ENCODE peak calls at places on chromosomes 7 and 10, in four cellular contexts. One of them, this sample, is unnamed.

GRCh38 chr7:65750511-65751344 is 122.1 kb upstream of the VKORC1L1 start:
- DNase-seq in RWPE1: peak
- DNase-seq in progenitor cell of endocrine pancreas: peak
- DNase-seq in heart right ventricle: peak
- DNase-seq in this sample: peak

GRCh38 chr7:15853832-15854470 is 167.5 kb upstream of the MEOX2 start:
- DNase-seq in RWPE1: no peak
- DNase-seq in progenitor cell of endocrine pancreas: no peak
- DNase-seq in heart right ventricle: no peak
- DNase-seq in this sample: no peak

GRCh38 chr7:28107960-28108359 is 72.6 kb downstream of the JAZF1 start:
- DNase-seq in RWPE1: peak
- DNase-seq in progenitor cell of endocrine pancreas: no peak
- DNase-seq in heart right ventricle: no peak
- DNase-seq in this sample: no peak

GRCh38 chr10:71780161-71780560 is 6.8 kb upstream of the VSIR start:
- DNase-seq in RWPE1: no peak
- DNase-seq in progenitor cell of endocrine pancreas: no peak
- DNase-seq in heart right ventricle: no peak
- DNase-seq in this sample: no peak

GRCh38 chr10:120969219-120969645 is 118.1 kb downstream of the WDR11 start:
- DNase-seq in RWPE1: no peak
- DNase-seq in progenitor cell of endocrine pancreas: no peak
- DNase-seq in heart right ventricle: no peak
- DNase-seq in this sample: no peak

GRCh38 chr10:64959116-64959515 is 1437.9 kb downstream of the REEP3 start:
- DNase-seq in RWPE1: no peak
- DNase-seq in progenitor cell of endocrine pancreas: no peak
- DNase-seq in heart right ventricle: no peak
- DNase-seq in this sample: no peak

GRCh38 chr10:87594864-87595263 is 64.8 kb upstream of the PAPSS2 start:
- DNase-seq in RWPE1: no peak
- DNase-seq in progenitor cell of endocrine pancreas: no peak
- DNase-seq in heart right ventricle: no peak
- DNase-seq in this sample: peak

GRCh38 chr7:105188201-105188600 is 174.2 kb downstream of the KMT2E start:
- DNase-seq in RWPE1: no peak
- DNase-seq in progenitor cell of endocrine pancreas: no peak
- DNase-seq in heart right ventricle: no peak
- DNase-seq in this sample: no peak

GRCh38 chr10:93992400-93993030 is 1.2 kb upstream of the PLCE1 start:
- DNase-seq in RWPE1: no peak
- DNase-seq in progenitor cell of endocrine pancreas: no peak
- DNase-seq in heart right ventricle: no peak
- DNase-seq in this sample: no peak

GRCh38 chr10:69864321-69864720 is 62.6 kb downstream of the COL13A1 start:
- DNase-seq in RWPE1: peak
- DNase-seq in progenitor cell of endocrine pancreas: no peak
- DNase-seq in heart right ventricle: no peak
- DNase-seq in this sample: no peak

GRCh38 chr10:19937989-19938388 is 121.8 kb downstream of the PLXDC2 start:
- DNase-seq in RWPE1: no peak
- DNase-seq in progenitor cell of endocrine pancreas: no peak
- DNase-seq in heart right ventricle: no peak
- DNase-seq in this sample: no peak

GRCh38 chr10:51895209-51895608 is 195.8 kb upstream of the CSTF2T start:
- DNase-seq in RWPE1: peak
- DNase-seq in progenitor cell of endocrine pancreas: no peak
- DNase-seq in heart right ventricle: peak
- DNase-seq in this sample: peak

GRCh38 chr10:51896849-51897248 is 197.5 kb upstream of the CSTF2T start:
- DNase-seq in RWPE1: no peak
- DNase-seq in progenitor cell of endocrine pancreas: no peak
- DNase-seq in heart right ventricle: no peak
- DNase-seq in this sample: no peak

GRCh38 chr10:51894752-51895151 is 195.4 kb upstream of the CSTF2T start:
- DNase-seq in RWPE1: no peak
- DNase-seq in progenitor cell of endocrine pancreas: no peak
- DNase-seq in heart right ventricle: no peak
- DNase-seq in this sample: no peak

GRCh38 chr10:51892313-51892712 is 192.9 kb upstream of the CSTF2T start:
- DNase-seq in RWPE1: no peak
- DNase-seq in progenitor cell of endocrine pancreas: no peak
- DNase-seq in heart right ventricle: no peak
- DNase-seq in this sample: no peak

GRCh38 chr10:51892965-51893658 is 193.7 kb upstream of the CSTF2T start:
- DNase-seq in RWPE1: no peak
- DNase-seq in progenitor cell of endocrine pancreas: no peak
- DNase-seq in heart right ventricle: no peak
- DNase-seq in this sample: no peak
- TF ChIP-seq CTCF in RWPE1: no peak
- TF ChIP-seq CTCF in progenitor cell of endocrine pancreas: peak
- TF ChIP-seq CTCF in heart right ventricle: no peak
- TF ChIP-seq CTCF in this sample: no peak

GRCh38 chr7:34758111-34758601 is 100.1 kb downstream of the NPSR1 start:
- DNase-seq in RWPE1: no peak
- DNase-seq in progenitor cell of endocrine pancreas: no peak
- DNase-seq in heart right ventricle: no peak
- DNase-seq in this sample: no peak

GRCh38 chr7:34757570-34758110 is 99.6 kb downstream of the NPSR1 start:
- DNase-seq in RWPE1: no peak
- DNase-seq in progenitor cell of endocrine pancreas: no peak
- DNase-seq in heart right ventricle: no peak
- DNase-seq in this sample: no peak

GRCh38 chr7:34761627-34762026 is 103.6 kb downstream of the NPSR1 start:
- DNase-seq in RWPE1: no peak
- DNase-seq in progenitor cell of endocrine pancreas: no peak
- DNase-seq in heart right ventricle: no peak
- DNase-seq in this sample: no peak

GRCh38 chr7:34760271-34760670 is 102.3 kb downstream of the NPSR1 start:
- DNase-seq in RWPE1: no peak
- DNase-seq in progenitor cell of endocrine pancreas: no peak
- DNase-seq in heart right ventricle: no peak
- DNase-seq in this sample: no peak

DNA sequence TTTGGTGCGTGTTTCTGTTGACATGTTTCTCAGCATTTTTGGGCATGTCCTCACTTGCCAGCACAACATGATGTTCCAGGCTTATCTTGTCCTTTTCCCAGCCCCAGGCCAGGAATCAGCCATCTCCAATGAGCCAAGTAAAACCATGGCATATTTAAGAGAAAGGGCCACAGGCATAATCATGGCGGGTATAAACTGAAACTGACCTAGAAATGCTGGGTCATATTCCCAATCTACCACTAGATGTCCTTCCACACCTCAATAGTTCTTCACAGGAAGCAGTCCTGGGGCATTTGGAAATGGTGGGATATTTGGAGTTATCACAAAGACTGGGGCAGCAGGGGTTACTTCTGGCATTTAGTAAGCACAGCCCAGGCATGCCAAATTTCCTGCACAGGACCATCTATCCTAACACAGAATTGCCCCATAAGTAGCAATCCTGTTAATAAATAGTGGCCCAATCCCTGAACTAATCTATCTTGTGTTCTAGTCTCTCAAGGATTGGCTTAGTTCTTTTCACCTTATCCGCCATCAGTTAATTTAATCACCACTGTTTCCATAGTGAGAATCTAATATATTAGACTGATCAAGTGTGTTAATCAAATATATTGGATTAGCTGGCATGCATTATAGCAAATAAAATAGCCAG is 101.6 kb downstream of the NPSR1 start:
- DNase-seq in RWPE1: peak
- DNase-seq in progenitor cell of endocrine pancreas: no peak
- DNase-seq in heart right ventricle: no peak
- DNase-seq in this sample: no peak
- TF ChIP-seq CTCF in RWPE1: peak
- TF ChIP-seq CTCF in progenitor cell of endocrine pancreas: peak
- TF ChIP-seq CTCF in heart right ventricle: peak
- TF ChIP-seq CTCF in this sample: peak

DNA sequence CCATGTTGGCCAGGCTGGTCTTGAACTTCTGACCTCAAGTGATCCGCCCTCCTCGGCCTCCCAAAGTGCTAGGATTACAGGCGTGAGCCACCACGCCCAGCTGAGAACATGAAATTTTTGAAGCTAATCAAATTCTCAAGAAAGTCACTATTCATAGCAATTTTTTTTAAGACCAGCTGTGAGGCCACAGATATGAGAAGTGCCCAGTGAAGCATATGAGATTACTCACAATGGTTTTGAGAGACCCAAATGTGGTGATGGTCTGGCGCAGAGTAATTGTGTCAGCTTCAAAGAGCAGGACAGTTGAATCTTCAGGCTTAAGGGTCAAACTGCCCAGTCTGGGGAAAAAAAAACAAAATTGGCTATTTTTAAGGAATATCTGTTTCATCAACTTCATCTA is 16.2 kb downstream of the NCOA4 start:
- DNase-seq in RWPE1: no peak
- DNase-seq in progenitor cell of endocrine pancreas: no peak
- DNase-seq in heart right ventricle: no peak
- DNase-seq in this sample: no peak
- TF ChIP-seq CTCF in RWPE1: no peak
- TF ChIP-seq CTCF in progenitor cell of endocrine pancreas: no peak
- TF ChIP-seq CTCF in heart right ventricle: no peak
- TF ChIP-seq CTCF in this sample: no peak

GRCh38 chr10:127190427-127190826 is 6.0 kb downstream of the INSYN2A start:
- DNase-seq in RWPE1: no peak
- DNase-seq in progenitor cell of endocrine pancreas: no peak
- DNase-seq in heart right ventricle: no peak
- DNase-seq in this sample: no peak

GRCh38 chr10:127182161-127182560 is 14.2 kb downstream of the INSYN2A start:
- DNase-seq in RWPE1: no peak
- DNase-seq in progenitor cell of endocrine pancreas: no peak
- DNase-seq in heart right ventricle: no peak
- DNase-seq in this sample: no peak

GRCh38 chr10:127186846-127187245 is 9.5 kb downstream of the INSYN2A start:
- DNase-seq in RWPE1: no peak
- DNase-seq in progenitor cell of endocrine pancreas: no peak
- DNase-seq in heart right ventricle: no peak
- DNase-seq in this sample: no peak

GRCh38 chr10:127184582-127184981 is 11.8 kb downstream of the INSYN2A start:
- DNase-seq in RWPE1: no peak
- DNase-seq in progenitor cell of endocrine pancreas: no peak
- DNase-seq in heart right ventricle: no peak
- DNase-seq in this sample: no peak
- TF ChIP-seq CTCF in RWPE1: no peak
- TF ChIP-seq CTCF in progenitor cell of endocrine pancreas: no peak
- TF ChIP-seq CTCF in heart right ventricle: no peak
- TF ChIP-seq CTCF in this sample: no peak

GRCh38 chr7:10325395-10325794 is 648.3 kb upstream of the PHF14 start:
- DNase-seq in RWPE1: no peak
- DNase-seq in progenitor cell of endocrine pancreas: no peak
- DNase-seq in heart right ventricle: no peak
- DNase-seq in this sample: no peak
- TF ChIP-seq CTCF in RWPE1: no peak
- TF ChIP-seq CTCF in progenitor cell of endocrine pancreas: no peak
- TF ChIP-seq CTCF in heart right ventricle: no peak
- TF ChIP-seq CTCF in this sample: no peak

DNA sequence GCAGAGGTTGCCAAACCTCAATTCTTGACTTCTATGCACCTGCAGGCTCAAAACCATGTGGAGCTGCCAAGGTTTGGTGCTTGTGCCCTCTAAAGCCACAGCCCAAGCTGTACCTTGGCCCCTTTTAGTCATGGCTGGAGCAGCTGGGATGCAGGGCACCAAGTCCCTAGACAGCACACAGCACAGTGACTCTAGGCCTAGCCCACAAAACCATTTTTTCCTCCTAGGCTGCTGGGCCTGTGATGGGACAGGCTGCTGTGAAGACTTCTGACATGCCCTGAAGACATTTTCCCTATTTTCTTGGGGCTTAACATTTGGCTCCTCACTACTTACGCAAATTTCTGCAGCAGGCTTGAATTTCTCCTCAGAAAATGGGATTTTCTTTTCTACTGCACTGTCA is 27.8 kb upstream of the LRRN3 start:
- DNase-seq in RWPE1: no peak
- DNase-seq in progenitor cell of endocrine pancreas: no peak
- DNase-seq in heart right ventricle: no peak
- DNase-seq in this sample: no peak
- TF ChIP-seq CTCF in RWPE1: no peak
- TF ChIP-seq CTCF in progenitor cell of endocrine pancreas: no peak
- TF ChIP-seq CTCF in heart right ventricle: no peak
- TF ChIP-seq CTCF in this sample: no peak

GRCh38 chr7:145884716-145885514 is 231.7 kb upstream of the CNTNAP2 start:
- DNase-seq in RWPE1: no peak
- DNase-seq in progenitor cell of endocrine pancreas: no peak
- DNase-seq in heart right ventricle: no peak
- DNase-seq in this sample: no peak
- TF ChIP-seq CTCF in RWPE1: no peak
- TF ChIP-seq CTCF in progenitor cell of endocrine pancreas: no peak
- TF ChIP-seq CTCF in heart right ventricle: no peak
- TF ChIP-seq CTCF in this sample: no peak

GRCh38 chr10:77890097-77890496 is 36.5 kb downstream of the DLG5 start:
- DNase-seq in RWPE1: no peak
- DNase-seq in progenitor cell of endocrine pancreas: no peak
- DNase-seq in heart right ventricle: no peak
- DNase-seq in this sample: no peak
- TF ChIP-seq CTCF in RWPE1: no peak
- TF ChIP-seq CTCF in progenitor cell of endocrine pancreas: peak
- TF ChIP-seq CTCF in heart right ventricle: no peak
- TF ChIP-seq CTCF in this sample: no peak

GRCh38 chr7:158495780-158496179 is 91.8 kb downstream of the PTPRN2 start:
- DNase-seq in RWPE1: peak
- DNase-seq in progenitor cell of endocrine pancreas: no peak
- DNase-seq in heart right ventricle: no peak
- DNase-seq in this sample: peak
- TF ChIP-seq CTCF in RWPE1: peak
- TF ChIP-seq CTCF in progenitor cell of endocrine pancreas: no peak
- TF ChIP-seq CTCF in heart right ventricle: no peak
- TF ChIP-seq CTCF in this sample: no peak